ENCODE peak calls at places on chromosomes 16 and 17, in six cellular contexts. B is body of pancreas, X is esophagus squamous epithelium, Z is transverse colon, K is stomach, G is heart left ventricle. Q is an unnamed sample.

GRCh38 chr17:73645050-73645871 is 1.0 kb upstream of the SDK2 start:
- DNase-seq in B (peak; percentile 29), X (no peak), Z (peak; percentile 36), K (peak; percentile 25), G (peak; percentile 69), Q (peak; percentile 43)

GRCh38 chr17:57918017-57918895 is 37.0 kb downstream of the CUEDC1 start:
- DNase-seq in B (no peak), X (no peak), Z (no peak), K (no peak), G (no peak), Q (no peak)

GRCh38 chr17:81416612-81417011 is 21.4 kb downstream of the BAHCC1 start:
- DNase-seq in B (no peak), X (no peak), Z (no peak), K (no peak), G (no peak), Q (no peak)

GRCh38 chr17:64154321-64155089 is 24.6 kb upstream of the ERN1 start:
- DNase-seq in B (no peak), X (no peak), Z (no peak), K (no peak), G (no peak), Q (no peak)

GRCh38 chr17:68961204-68961893 is 6.2 kb upstream of the ABCA8 start:
- DNase-seq in B (no peak), X (no peak), Z (no peak), K (no peak), G (no peak), Q (no peak)

GRCh38 chr16:72443809-72444208 is 271.9 kb upstream of the PMFBP1 start:
- DNase-seq in B (no peak), X (no peak), Z (no peak), K (no peak), G (no peak), Q (no peak)

GRCh38 chr16:73420244-73421040 is 372.5 kb upstream of the ZFHX3 start:
- DNase-seq in B (no peak), X (no peak), Z (no peak), K (no peak), G (no peak), Q (no peak)

GRCh38 chr17:16507918-16508533 is 16.0 kb upstream of the LRRC75A start:
- DNase-seq in B (no peak), X (no peak), Z (peak; percentile 40), K (no peak), G (no peak), Q (peak; percentile 64)

GRCh38 chr17:48546924-48547838 is 2.3 kb upstream of the HOXB2 start:
- DNase-seq in B (no peak), X (no peak), Z (no peak), K (no peak), G (no peak), Q (no peak)

GRCh38 chr17:19753661-19754463 is 5.8 kb upstream of the ALDH3A1 start:
- DNase-seq in B (peak; percentile 74), X (no peak), Z (peak; percentile 64), K (peak; percentile 82), G (no peak), Q (no peak)

GRCh38 chr16:67924140-67924906 is 7.3 kb downstream of the CTRL start:
- DNase-seq in B (peak; percentile 42), X (no peak), Z (no peak), K (no peak), G (no peak), Q (no peak)

GRCh38 chr17:2214047-2214717 is 89.4 kb downstream of the SMG6 start:
- DNase-seq in B (peak; percentile 18), X (no peak), Z (peak; percentile 29), K (no peak), G (peak; percentile 41), Q (no peak)

GRCh38 chr16:56013962-56014552 is 138.9 kb upstream of the CES5A start:
- DNase-seq in B (peak; percentile 38), X (no peak), Z (peak; percentile 8), K (no peak), G (peak; percentile 57), Q (no peak)

GRCh38 chr17:44008205-44008909 is 3.9 kb downstream of the NAGS start:
- DNase-seq in B (no peak), X (no peak), Z (no peak), K (no peak), G (no peak), Q (no peak)

GRCh38 chr17:17137731-17138585 is 68.2 kb downstream of the PLD6 start:
- DNase-seq in B (peak; percentile 28), X (no peak), Z (no peak), K (peak; percentile 57), G (no peak), Q (no peak)

GRCh38 chr16:50747206-50747956 is 5.5 kb downstream of the CYLD start:
- DNase-seq in B (no peak), X (no peak), Z (no peak), K (no peak), G (no peak), Q (no peak)

GRCh38 chr16:66258916-66259845 is 107.3 kb upstream of the CDH5 start:
- DNase-seq in B (no peak), X (no peak), Z (no peak), K (no peak), G (no peak), Q (no peak)

GRCh38 chr16:65936096-65936495 is 430.4 kb upstream of the CDH5 start:
- DNase-seq in B (no peak), X (no peak), Z (no peak), K (no peak), G (no peak), Q (no peak)

DNA sequence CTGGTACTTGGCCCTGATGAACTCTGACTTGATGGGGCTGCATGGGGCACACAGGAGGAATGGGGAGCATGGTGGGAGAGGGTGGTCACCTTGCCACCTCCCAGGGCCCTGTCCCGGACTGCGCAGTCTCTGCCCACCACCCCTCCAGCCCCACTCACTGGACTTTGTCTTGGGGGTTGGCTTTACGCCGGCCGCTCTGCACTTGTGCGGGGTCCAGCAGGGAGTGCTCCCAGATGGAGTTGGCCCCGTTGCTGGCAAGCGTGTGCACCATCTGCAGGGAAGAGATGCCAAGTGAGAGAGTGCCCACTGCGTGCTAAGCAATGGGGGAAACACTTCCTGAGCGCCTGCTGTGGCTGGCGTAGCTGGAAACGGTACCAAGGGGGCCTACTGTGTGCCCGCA is 6.7 kb downstream of the GIT1 start:
- DNase-seq in B (no peak), X (no peak), Z (no peak), K (no peak), G (no peak), Q (no peak)
- H3K36me3 ChIP-seq in B (no peaks in the 10 kb centered on the region), X (peaks cover 20% of the 10 kb centered on the region), Z (no peaks in the 10 kb centered on the region), K (peaks cover 48% of the 10 kb centered on the region), G (peaks cover 54% of the 10 kb centered on the region), Q (peaks cover 33% of the 10 kb centered on the region)

DNA sequence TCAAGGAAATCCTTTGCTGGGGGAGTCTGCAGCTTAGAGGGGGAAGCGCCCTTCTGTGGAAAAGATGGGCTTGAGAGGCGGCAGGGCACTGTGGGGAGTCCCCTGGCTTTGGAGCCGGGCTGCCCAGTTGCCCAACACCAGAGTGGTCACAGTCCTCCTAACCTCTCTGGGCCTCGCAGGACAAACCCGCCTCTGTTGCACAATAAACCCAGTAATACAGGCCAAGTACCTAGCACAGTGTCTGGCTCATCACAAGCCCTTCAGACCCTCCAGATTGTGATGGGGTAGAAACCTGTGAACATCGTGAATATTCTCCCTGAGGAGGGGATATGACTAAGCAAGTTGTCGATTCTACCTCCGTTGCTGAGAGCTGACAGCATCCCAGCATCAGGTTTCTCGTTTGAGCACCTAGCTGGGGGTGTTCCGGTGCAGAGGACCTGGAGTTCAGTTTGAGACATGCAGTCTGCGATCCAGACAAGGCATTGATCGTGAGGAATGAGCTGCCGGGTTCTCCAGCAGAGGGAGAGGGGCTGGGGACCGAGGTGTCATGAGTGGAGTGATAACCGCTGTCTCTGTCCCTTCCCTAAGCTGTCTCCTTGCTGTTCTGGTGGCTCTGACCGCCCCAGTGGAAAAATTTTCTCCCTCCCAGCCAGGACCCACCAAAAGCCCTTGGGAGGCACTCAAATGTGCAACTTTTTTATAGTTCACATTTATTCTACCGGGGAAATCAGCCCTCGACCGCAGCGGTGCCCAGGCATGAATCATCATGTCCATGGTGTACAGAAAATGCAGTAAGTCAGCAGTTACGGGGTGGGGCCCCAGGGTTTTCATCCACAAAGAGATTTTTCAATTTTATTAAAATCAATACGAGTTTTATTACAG is 161.9 kb downstream of the WSCD1 start:
- DNase-seq in B (no peak), X (no peak), Z (no peak), K (no peak), G (no peak), Q (no peak)
- TF ChIP-seq CTCF in B (no peak), X (no peak), Z (no peak), K (no peak), G (no peak), Q (no peak)

GRCh38 chr17:42675348-42675983 is 1.3 kb downstream of the PLEKHH3 start:
- DNase-seq in B (peak; percentile 86), X (no peak), Z (peak; percentile 44), K (peak; percentile 77), G (peak; percentile 79), Q (no peak)

GRCh38 chr17:42674755-42675347 is 1.9 kb downstream of the PLEKHH3 start:
- DNase-seq in B (peak; percentile 86), X (no peak), Z (peak; percentile 32), K (peak; percentile 66), G (no peak), Q (no peak)

GRCh38 chr17:42677012-42677857 is 441 bp upstream of the PLEKHH3 start:
- DNase-seq in B (peak; percentile 100), X (peak; percentile 98), Z (peak; percentile 100), K (peak; percentile 100), G (peak; percentile 100), Q (peak; percentile 100)

GRCh38 chr17:42676424-42677011 is at the start of gene PLEKHH3:
- DNase-seq in B (no peak), X (no peak), Z (no peak), K (no peak), G (no peak), Q (no peak)

GRCh38 chr17:42675984-42676423 is 790 bp downstream of the PLEKHH3 start:
- DNase-seq in B (peak; percentile 67), X (no peak), Z (peak; percentile 77), K (peak; percentile 82), G (peak; percentile 69), Q (peak; percentile 70)
- TF ChIP-seq POLR2A in B (peak; percentile 38), X (no peak), Z (peak; percentile 45), K (no peak), G (no peak), Q (peak; percentile 19)

GRCh38 chr17:31580331-31581021 is 189.0 kb downstream of the RAB11FIP4 start:
- DNase-seq in B (peak; percentile 39), X (no peak), Z (no peak), K (peak; percentile 44), G (no peak), Q (no peak)

GRCh38 chr17:31581491-31581890 is 190.0 kb downstream of the RAB11FIP4 start:
- DNase-seq in B (peak; percentile 27), X (no peak), Z (no peak), K (peak; percentile 64), G (peak; percentile 28), Q (no peak)

GRCh38 chr17:31579265-31579664 is 187.8 kb downstream of the RAB11FIP4 start:
- DNase-seq in B (peak; percentile 25), X (no peak), Z (no peak), K (peak; percentile 40), G (no peak), Q (no peak)

GRCh38 chr17:31582151-31582907 is 190.9 kb downstream of the RAB11FIP4 start:
- DNase-seq in B (peak; percentile 27), X (no peak), Z (peak; percentile 52), K (peak; percentile 66), G (peak; percentile 75), Q (no peak)

DNA sequence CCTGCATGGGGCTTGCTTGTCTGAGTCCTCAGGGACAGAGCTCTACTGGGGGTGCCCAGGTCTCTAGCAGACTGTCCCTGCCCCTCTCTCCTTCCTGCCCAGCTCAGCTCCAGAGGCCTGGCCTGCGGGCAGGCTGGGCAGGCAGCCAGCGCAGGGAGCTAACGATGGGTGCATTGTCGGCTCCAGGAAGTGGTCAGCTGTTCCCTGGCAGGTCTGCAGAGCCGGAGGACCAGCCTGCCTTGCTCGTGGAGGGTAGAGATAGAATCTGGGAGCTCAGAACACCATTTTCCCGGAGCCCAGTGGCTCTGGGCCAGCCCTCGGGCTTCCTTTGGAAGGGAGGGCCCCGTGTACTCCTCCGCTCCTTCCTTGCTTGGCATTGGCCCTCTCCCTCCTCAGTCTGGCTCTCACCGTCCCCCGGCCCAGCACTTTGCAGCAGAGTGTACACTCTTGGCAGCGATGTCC is 189.6 kb downstream of the RAB11FIP4 start:
- DNase-seq in B (peak; percentile 73), X (no peak), Z (peak; percentile 59), K (peak; percentile 90), G (peak; percentile 82), Q (peak; percentile 55)
- H3K36me3 ChIP-seq in B (no peaks in the 10 kb centered on the region), X (peaks cover 3% of the 10 kb centered on the region), Z (no peaks in the 10 kb centered on the region), K (peaks cover 10% of the 10 kb centered on the region), G (peaks cover 6% of the 10 kb centered on the region), Q (no peaks in the 10 kb centered on the region)